ENCODE peak calls at places on chromosome 11, in nine cellular contexts. One of them, this sample, is unnamed.

GRCh38 chr11:125463590-125464265 is 32.3 kb downstream of the FEZ1 start:
- DNase-seq in fibroblast of pulmonary artery: peak
- DNase-seq in endothelial cell of umbilical vein: no peak
- DNase-seq in NCI-H345: no peak
- DNase-seq in cerebellar nuclear complex: no peak
- DNase-seq in fibroblast of mammary gland: no peak
- DNase-seq in PC-3: no peak
- DNase-seq in activated CD4-positive, alpha-beta T cell treated with anti-CD3 and anti-CD28 coated beads, Interleukin-2, amount 50 U/mL, for 1 hour: no peak
- DNase-seq in C1 segment of cervical spinal cord: no peak
- DNase-seq in this sample: no peak

GRCh38 chr11:17528906-17529813 is 15.1 kb downstream of the USH1C start:
- DNase-seq in fibroblast of pulmonary artery: no peak
- DNase-seq in endothelial cell of umbilical vein: peak
- DNase-seq in NCI-H345: no peak
- DNase-seq in cerebellar nuclear complex: no peak
- DNase-seq in fibroblast of mammary gland: no peak
- DNase-seq in PC-3: no peak
- DNase-seq in activated CD4-positive, alpha-beta T cell treated with anti-CD3 and anti-CD28 coated beads, Interleukin-2, amount 50 U/mL, for 1 hour: no peak
- DNase-seq in C1 segment of cervical spinal cord: no peak
- DNase-seq in this sample: no peak

GRCh38 chr11:116035972-116036371 is 531.8 kb upstream of the CADM1 start:
- DNase-seq in fibroblast of pulmonary artery: no peak
- DNase-seq in endothelial cell of umbilical vein: no peak
- DNase-seq in NCI-H345: peak
- DNase-seq in cerebellar nuclear complex: no peak
- DNase-seq in fibroblast of mammary gland: no peak
- DNase-seq in PC-3: no peak
- DNase-seq in activated CD4-positive, alpha-beta T cell treated with anti-CD3 and anti-CD28 coated beads, Interleukin-2, amount 50 U/mL, for 1 hour: no peak
- DNase-seq in C1 segment of cervical spinal cord: no peak
- DNase-seq in this sample: no peak

GRCh38 chr11:125504580-125504979 is 8.5 kb upstream of the FEZ1 start:
- DNase-seq in fibroblast of pulmonary artery: no peak
- DNase-seq in endothelial cell of umbilical vein: no peak
- DNase-seq in NCI-H345: no peak
- DNase-seq in cerebellar nuclear complex: no peak
- DNase-seq in fibroblast of mammary gland: no peak
- DNase-seq in PC-3: no peak
- DNase-seq in activated CD4-positive, alpha-beta T cell treated with anti-CD3 and anti-CD28 coated beads, Interleukin-2, amount 50 U/mL, for 1 hour: no peak
- DNase-seq in C1 segment of cervical spinal cord: no peak
- DNase-seq in this sample: no peak

GRCh38 chr11:94885133-94885532 is 88.2 kb downstream of the CWC15 start:
- DNase-seq in fibroblast of pulmonary artery: no peak
- DNase-seq in endothelial cell of umbilical vein: no peak
- DNase-seq in NCI-H345: no peak
- DNase-seq in cerebellar nuclear complex: no peak
- DNase-seq in fibroblast of mammary gland: peak
- DNase-seq in PC-3: peak
- DNase-seq in activated CD4-positive, alpha-beta T cell treated with anti-CD3 and anti-CD28 coated beads, Interleukin-2, amount 50 U/mL, for 1 hour: no peak
- DNase-seq in C1 segment of cervical spinal cord: no peak
- DNase-seq in this sample: no peak

GRCh38 chr11:13923182-13923581 is 39.3 kb upstream of the SPON1 start:
- DNase-seq in fibroblast of pulmonary artery: no peak
- DNase-seq in endothelial cell of umbilical vein: no peak
- DNase-seq in NCI-H345: no peak
- DNase-seq in cerebellar nuclear complex: no peak
- DNase-seq in fibroblast of mammary gland: no peak
- DNase-seq in PC-3: peak
- DNase-seq in activated CD4-positive, alpha-beta T cell treated with anti-CD3 and anti-CD28 coated beads, Interleukin-2, amount 50 U/mL, for 1 hour: no peak
- DNase-seq in C1 segment of cervical spinal cord: no peak
- DNase-seq in this sample: no peak

GRCh38 chr11:105298174-105298573 is 158.6 kb upstream of the CARD18 start:
- DNase-seq in fibroblast of pulmonary artery: no peak
- DNase-seq in endothelial cell of umbilical vein: no peak
- DNase-seq in NCI-H345: no peak
- DNase-seq in cerebellar nuclear complex: no peak
- DNase-seq in fibroblast of mammary gland: no peak
- DNase-seq in PC-3: no peak
- DNase-seq in activated CD4-positive, alpha-beta T cell treated with anti-CD3 and anti-CD28 coated beads, Interleukin-2, amount 50 U/mL, for 1 hour: no peak
- DNase-seq in C1 segment of cervical spinal cord: no peak
- DNase-seq in this sample: no peak

GRCh38 chr11:122394326-122394725 is 261.2 kb upstream of the UBASH3B start:
- DNase-seq in fibroblast of pulmonary artery: no peak
- DNase-seq in endothelial cell of umbilical vein: no peak
- DNase-seq in NCI-H345: peak
- DNase-seq in cerebellar nuclear complex: no peak
- DNase-seq in fibroblast of mammary gland: no peak
- DNase-seq in PC-3: no peak
- DNase-seq in activated CD4-positive, alpha-beta T cell treated with anti-CD3 and anti-CD28 coated beads, Interleukin-2, amount 50 U/mL, for 1 hour: no peak
- DNase-seq in C1 segment of cervical spinal cord: no peak
- DNase-seq in this sample: no peak

GRCh38 chr11:91664521-91664920 is 560.1 kb upstream of the FAT3 start:
- DNase-seq in fibroblast of pulmonary artery: no peak
- DNase-seq in endothelial cell of umbilical vein: no peak
- DNase-seq in NCI-H345: no peak
- DNase-seq in cerebellar nuclear complex: no peak
- DNase-seq in fibroblast of mammary gland: no peak
- DNase-seq in PC-3: peak
- DNase-seq in activated CD4-positive, alpha-beta T cell treated with anti-CD3 and anti-CD28 coated beads, Interleukin-2, amount 50 U/mL, for 1 hour: no peak
- DNase-seq in C1 segment of cervical spinal cord: no peak
- DNase-seq in this sample: no peak

GRCh38 chr11:11389238-11389637 is 36.2 kb upstream of the CSNK2A3 start:
- DNase-seq in fibroblast of pulmonary artery: peak
- DNase-seq in endothelial cell of umbilical vein: no peak
- DNase-seq in NCI-H345: no peak
- DNase-seq in cerebellar nuclear complex: no peak
- DNase-seq in fibroblast of mammary gland: peak
- DNase-seq in PC-3: peak
- DNase-seq in activated CD4-positive, alpha-beta T cell treated with anti-CD3 and anti-CD28 coated beads, Interleukin-2, amount 50 U/mL, for 1 hour: no peak
- DNase-seq in C1 segment of cervical spinal cord: no peak
- DNase-seq in this sample: no peak

GRCh38 chr11:130689222-130689908 is 226.9 kb downstream of the SNX19 start:
- DNase-seq in fibroblast of pulmonary artery: peak
- DNase-seq in endothelial cell of umbilical vein: no peak
- DNase-seq in NCI-H345: no peak
- DNase-seq in cerebellar nuclear complex: no peak
- DNase-seq in fibroblast of mammary gland: peak
- DNase-seq in PC-3: peak
- DNase-seq in activated CD4-positive, alpha-beta T cell treated with anti-CD3 and anti-CD28 coated beads, Interleukin-2, amount 50 U/mL, for 1 hour: no peak
- DNase-seq in C1 segment of cervical spinal cord: no peak
- DNase-seq in this sample: peak

GRCh38 chr11:118343981-118344521 is at the start of gene CD3G:
- DNase-seq in fibroblast of pulmonary artery: no peak
- DNase-seq in endothelial cell of umbilical vein: no peak
- DNase-seq in NCI-H345: no peak
- DNase-seq in cerebellar nuclear complex: no peak
- DNase-seq in fibroblast of mammary gland: no peak
- DNase-seq in PC-3: no peak
- DNase-seq in activated CD4-positive, alpha-beta T cell treated with anti-CD3 and anti-CD28 coated beads, Interleukin-2, amount 50 U/mL, for 1 hour: peak
- DNase-seq in C1 segment of cervical spinal cord: no peak
- DNase-seq in this sample: no peak

GRCh38 chr11:63369165-63369970 is at the start of gene SLC22A9:
- DNase-seq in fibroblast of pulmonary artery: no peak
- DNase-seq in endothelial cell of umbilical vein: no peak
- DNase-seq in NCI-H345: no peak
- DNase-seq in cerebellar nuclear complex: no peak
- DNase-seq in fibroblast of mammary gland: no peak
- DNase-seq in PC-3: no peak
- DNase-seq in activated CD4-positive, alpha-beta T cell treated with anti-CD3 and anti-CD28 coated beads, Interleukin-2, amount 50 U/mL, for 1 hour: no peak
- DNase-seq in C1 segment of cervical spinal cord: no peak
- DNase-seq in this sample: no peak

GRCh38 chr11:19938051-19938856 is 222.0 kb downstream of the DBX1 start:
- DNase-seq in fibroblast of pulmonary artery: peak
- DNase-seq in endothelial cell of umbilical vein: peak
- DNase-seq in NCI-H345: no peak
- DNase-seq in cerebellar nuclear complex: no peak
- DNase-seq in fibroblast of mammary gland: peak
- DNase-seq in PC-3: peak
- DNase-seq in activated CD4-positive, alpha-beta T cell treated with anti-CD3 and anti-CD28 coated beads, Interleukin-2, amount 50 U/mL, for 1 hour: peak
- DNase-seq in C1 segment of cervical spinal cord: no peak
- DNase-seq in this sample: peak

GRCh38 chr11:95461858-95462257 is 230.9 kb upstream of the SESN3 start:
- DNase-seq in fibroblast of pulmonary artery: no peak
- DNase-seq in endothelial cell of umbilical vein: no peak
- DNase-seq in NCI-H345: no peak
- DNase-seq in cerebellar nuclear complex: no peak
- DNase-seq in fibroblast of mammary gland: no peak
- DNase-seq in PC-3: no peak
- DNase-seq in activated CD4-positive, alpha-beta T cell treated with anti-CD3 and anti-CD28 coated beads, Interleukin-2, amount 50 U/mL, for 1 hour: no peak
- DNase-seq in C1 segment of cervical spinal cord: no peak
- DNase-seq in this sample: no peak

GRCh38 chr11:45798793-45799441 is 6.0 kb upstream of the SLC35C1 start:
- DNase-seq in fibroblast of pulmonary artery: peak
- DNase-seq in endothelial cell of umbilical vein: no peak
- DNase-seq in NCI-H345: no peak
- DNase-seq in cerebellar nuclear complex: no peak
- DNase-seq in fibroblast of mammary gland: no peak
- DNase-seq in PC-3: no peak
- DNase-seq in activated CD4-positive, alpha-beta T cell treated with anti-CD3 and anti-CD28 coated beads, Interleukin-2, amount 50 U/mL, for 1 hour: no peak
- DNase-seq in C1 segment of cervical spinal cord: no peak
- DNase-seq in this sample: peak

GRCh38 chr11:45974806-45975205 is 52.4 kb downstream of the LARGE2 start:
- DNase-seq in fibroblast of pulmonary artery: no peak
- DNase-seq in endothelial cell of umbilical vein: no peak
- DNase-seq in NCI-H345: no peak
- DNase-seq in cerebellar nuclear complex: no peak
- DNase-seq in fibroblast of mammary gland: peak
- DNase-seq in PC-3: no peak
- DNase-seq in activated CD4-positive, alpha-beta T cell treated with anti-CD3 and anti-CD28 coated beads, Interleukin-2, amount 50 U/mL, for 1 hour: no peak
- DNase-seq in C1 segment of cervical spinal cord: no peak
- DNase-seq in this sample: no peak